ENCODE peak calls at places on chromosomes 4 and X, in seven cellular contexts. One of them, this sample, is unnamed.

GRCh38 chrX:1334854-1335253 is 1.7 kb upstream of the IL3RA start:
- DNase-seq in C1 segment of cervical spinal cord: no peak
- DNase-seq in endothelial cell: no peak
- DNase-seq in aorta: no peak
- DNase-seq in mammary epithelial cell: no peak
- DNase-seq in NCI-H187 treated with DMSO at 0.1 percent for 48 hours: no peak
- DNase-seq in EH: no peak
- DNase-seq in this sample: no peak

GRCh38 chrX:2412131-2412530 is 88.6 kb downstream of the DHRSX start:
- DNase-seq in C1 segment of cervical spinal cord: no peak
- DNase-seq in endothelial cell: no peak
- DNase-seq in aorta: no peak
- DNase-seq in mammary epithelial cell: no peak
- DNase-seq in NCI-H187 treated with DMSO at 0.1 percent for 48 hours: no peak
- DNase-seq in EH: no peak
- DNase-seq in this sample: no peak

GRCh38 chr4:111537861-111538260 is 607.4 kb upstream of the FAM241A start:
- DNase-seq in C1 segment of cervical spinal cord: no peak
- DNase-seq in endothelial cell: no peak
- DNase-seq in aorta: no peak
- DNase-seq in mammary epithelial cell: no peak
- DNase-seq in NCI-H187 treated with DMSO at 0.1 percent for 48 hours: peak; percentile 33
- DNase-seq in EH: peak; percentile 87
- DNase-seq in this sample: no peak

GRCh38 chr4:159674241-159674640 is 571.4 kb downstream of the RAPGEF2 start:
- DNase-seq in C1 segment of cervical spinal cord: no peak
- DNase-seq in endothelial cell: no peak
- DNase-seq in aorta: no peak
- DNase-seq in mammary epithelial cell: no peak
- DNase-seq in NCI-H187 treated with DMSO at 0.1 percent for 48 hours: no peak
- DNase-seq in EH: no peak
- DNase-seq in this sample: no peak

GRCh38 chr4:42653606-42654560 is 3.0 kb downstream of the ATP8A1 start:
- DNase-seq in C1 segment of cervical spinal cord: no peak
- DNase-seq in endothelial cell: no peak
- DNase-seq in aorta: no peak
- DNase-seq in mammary epithelial cell: peak; percentile 14
- DNase-seq in NCI-H187 treated with DMSO at 0.1 percent for 48 hours: no peak
- DNase-seq in EH: no peak
- DNase-seq in this sample: no peak

GRCh38 chr4:41750158-41750623 is 1.7 kb upstream of the PHOX2B start:
- DNase-seq in C1 segment of cervical spinal cord: no peak
- DNase-seq in endothelial cell: no peak
- DNase-seq in aorta: no peak
- DNase-seq in mammary epithelial cell: no peak
- DNase-seq in NCI-H187 treated with DMSO at 0.1 percent for 48 hours: no peak
- DNase-seq in EH: no peak
- DNase-seq in this sample: no peak

GRCh38 chrX:97633798-97634197 is 750.1 kb downstream of the RPA4 start:
- DNase-seq in C1 segment of cervical spinal cord: no peak
- DNase-seq in endothelial cell: no peak
- DNase-seq in aorta: no peak
- DNase-seq in mammary epithelial cell: no peak
- DNase-seq in NCI-H187 treated with DMSO at 0.1 percent for 48 hours: no peak
- DNase-seq in EH: no peak
- DNase-seq in this sample: no peak

GRCh38 chr4:1230971-1231636 is 17.8 kb downstream of the CTBP1 start:
- DNase-seq in C1 segment of cervical spinal cord: no peak
- DNase-seq in endothelial cell: no peak
- DNase-seq in aorta: no peak
- DNase-seq in mammary epithelial cell: no peak
- DNase-seq in NCI-H187 treated with DMSO at 0.1 percent for 48 hours: no peak
- DNase-seq in EH: no peak
- DNase-seq in this sample: no peak